ENCODE peak calls at places on chromosomes 4 and X, in ten cellular contexts. F is coronary artery; C is activated CD4-positive, alpha-beta T cell treated with anti-CD3 and anti-CD28 coated beads for 4 hours; W is naive thymus-derived CD8-positive, alpha-beta T cell; D is stromal cell of bone marrow; B is NCI-H526 treated with DMSO at 0.1 percent for 48 hours; K is activated naive CD4-positive, alpha-beta T cell treated with anti-CD3 and anti-CD28 coated beads, Interleukin-2, amount 50 U/mL, for 72 hours; L is ACHN; N is nucleus accumbens; Z is H4. V is an unnamed sample.

GRCh38 chrX:52031371-52031770 is 37.6 kb downstream of the MAGED4B start:
- DNase-seq in F (no peak), C (no peak), W (no peak), D (no peak), B (no peak), K (no peak), L (no peak), N (no peak), Z (no peak), V (no peak)

GRCh38 chr4:5888222-5888701 is 4.6 kb downstream of the CRMP1 start:
- DNase-seq in F (no peak), C (no peak), W (no peak), D (no peak), B (peak), K (no peak), L (no peak), N (peak), Z (peak), V (no peak)

GRCh38 chr4:146214238-146214637 is at the start of gene REELD1:
- DNase-seq in F (no peak), C (no peak), W (no peak), D (no peak), B (no peak), K (no peak), L (no peak), N (no peak), Z (no peak), V (no peak)

GRCh38 chrX:63746278-63746677 is 38.7 kb downstream of the ARHGEF9 start:
- DNase-seq in F (no peak), C (no peak), W (peak), D (no peak), B (no peak), K (no peak), L (no peak), N (no peak), Z (no peak), V (no peak)

GRCh38 chr4:120821986-120822385 is 100.5 kb downstream of the PRDM5 start:
- DNase-seq in F (no peak), C (no peak), W (no peak), D (no peak), B (no peak), K (no peak), L (no peak), N (peak), Z (no peak), V (no peak)

GRCh38 chr4:1232661-1233621 is 16.0 kb downstream of the CTBP1 start:
- DNase-seq in F (no peak), C (no peak), W (no peak), D (no peak), B (no peak), K (no peak), L (no peak), N (no peak), Z (no peak), V (no peak)

GRCh38 chr4:140061194-140061593 is 92.8 kb downstream of the MAML3 start:
- DNase-seq in F (no peak), C (no peak), W (no peak), D (no peak), B (no peak), K (no peak), L (no peak), N (no peak), Z (no peak), V (peak)

GRCh38 chrX:116667346-116667745 is 204.6 kb upstream of the CT83 start:
- DNase-seq in F (no peak), C (no peak), W (no peak), D (no peak), B (no peak), K (no peak), L (no peak), N (no peak), Z (no peak), V (no peak)